ENCODE peak calls at places on chromosome 18, in five cellular contexts. One of them, this sample, is unnamed.

GRCh38 chr18:23406271-23406787 is 46.8 kb upstream of the RIOK3 start:
- DNase-seq in colonic mucosa: no peak
- DNase-seq in neural crest cell: no peak
- DNase-seq in esophagus squamous epithelium: no peak
- DNase-seq in coronary artery: no peak
- DNase-seq in this sample: no peak

GRCh38 chr18:25786778-25787177 is 303.6 kb downstream of the SS18 start:
- DNase-seq in colonic mucosa: no peak
- DNase-seq in neural crest cell: no peak
- DNase-seq in esophagus squamous epithelium: no peak
- DNase-seq in coronary artery: no peak
- DNase-seq in this sample: no peak

GRCh38 chr18:37138456-37138855 is 309.5 kb downstream of the KIAA1328 start:
- DNase-seq in colonic mucosa: no peak
- DNase-seq in neural crest cell: no peak
- DNase-seq in esophagus squamous epithelium: no peak
- DNase-seq in coronary artery: no peak
- DNase-seq in this sample: no peak

GRCh38 chr18:68219867-68220266 is 495.0 kb downstream of the TMX3 start:
- DNase-seq in colonic mucosa: no peak
- DNase-seq in neural crest cell: no peak
- DNase-seq in esophagus squamous epithelium: no peak
- DNase-seq in coronary artery: no peak
- DNase-seq in this sample: no peak

GRCh38 chr18:25832008-25832604 is 258.3 kb downstream of the SS18 start:
- DNase-seq in colonic mucosa: peak
- DNase-seq in neural crest cell: peak
- DNase-seq in esophagus squamous epithelium: no peak
- DNase-seq in coronary artery: no peak
- DNase-seq in this sample: peak

GRCh38 chr18:35005963-35006577 is 35.1 kb upstream of the MAPRE2 start:
- DNase-seq in colonic mucosa: no peak
- DNase-seq in neural crest cell: no peak
- DNase-seq in esophagus squamous epithelium: no peak
- DNase-seq in coronary artery: no peak
- DNase-seq in this sample: peak

GRCh38 chr18:51236225-51236624 is 38.7 kb upstream of the MEX3C start:
- DNase-seq in colonic mucosa: no peak
- DNase-seq in neural crest cell: no peak
- DNase-seq in esophagus squamous epithelium: no peak
- DNase-seq in coronary artery: no peak
- DNase-seq in this sample: no peak

GRCh38 chr18:31424383-31424988 is 23.1 kb upstream of the DSG3 start:
- DNase-seq in colonic mucosa: peak
- DNase-seq in neural crest cell: peak
- DNase-seq in esophagus squamous epithelium: no peak
- DNase-seq in coronary artery: no peak
- DNase-seq in this sample: peak

GRCh38 chr18:70005580-70005979 is 57.9 kb upstream of the CD226 start:
- DNase-seq in colonic mucosa: no peak
- DNase-seq in neural crest cell: no peak
- DNase-seq in esophagus squamous epithelium: no peak
- DNase-seq in coronary artery: no peak
- DNase-seq in this sample: no peak

GRCh38 chr18:48875942-48876511 is 74.7 kb downstream of the SMAD7 start:
- DNase-seq in colonic mucosa: no peak
- DNase-seq in neural crest cell: no peak
- DNase-seq in esophagus squamous epithelium: no peak
- DNase-seq in coronary artery: no peak
- DNase-seq in this sample: no peak

GRCh38 chr18:12589419-12589818 is 68.5 kb downstream of the SPIRE1 start:
- DNase-seq in colonic mucosa: no peak
- DNase-seq in neural crest cell: no peak
- DNase-seq in esophagus squamous epithelium: no peak
- DNase-seq in coronary artery: no peak
- DNase-seq in this sample: no peak

GRCh38 chr18:23072079-23072478 is 63.2 kb upstream of the CABLES1 start:
- DNase-seq in colonic mucosa: no peak
- DNase-seq in neural crest cell: no peak
- DNase-seq in esophagus squamous epithelium: no peak
- DNase-seq in coronary artery: no peak
- DNase-seq in this sample: no peak

DNA sequence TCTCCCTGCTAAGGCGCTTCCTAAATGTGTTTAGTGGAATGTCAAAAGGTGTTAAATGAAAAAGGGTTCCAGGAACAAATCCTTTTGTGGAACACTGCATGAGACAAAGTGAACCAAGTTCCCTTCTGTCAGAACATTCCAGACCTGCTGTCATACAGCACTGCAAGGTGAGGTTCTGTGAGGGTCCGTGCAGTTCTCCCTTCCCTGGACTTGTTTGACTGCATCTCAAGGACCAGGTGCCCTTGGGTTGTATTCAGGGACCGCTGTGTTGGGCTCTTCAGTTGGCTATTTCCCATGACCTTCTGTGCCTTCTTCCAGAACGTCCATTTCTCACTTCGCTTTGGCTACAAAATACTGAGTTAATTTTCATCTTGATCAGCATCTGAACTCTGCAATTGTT is 328.2 kb downstream of the PTPRM start:
- DNase-seq in colonic mucosa: no peak
- DNase-seq in neural crest cell: no peak
- DNase-seq in esophagus squamous epithelium: no peak
- DNase-seq in coronary artery: no peak
- DNase-seq in this sample: no peak
- TF ChIP-seq CTCF in colonic mucosa: no peak
- TF ChIP-seq CTCF in neural crest cell: no peak
- TF ChIP-seq CTCF in esophagus squamous epithelium: no peak
- TF ChIP-seq CTCF in coronary artery: no peak
- TF ChIP-seq CTCF in this sample: no peak

DNA sequence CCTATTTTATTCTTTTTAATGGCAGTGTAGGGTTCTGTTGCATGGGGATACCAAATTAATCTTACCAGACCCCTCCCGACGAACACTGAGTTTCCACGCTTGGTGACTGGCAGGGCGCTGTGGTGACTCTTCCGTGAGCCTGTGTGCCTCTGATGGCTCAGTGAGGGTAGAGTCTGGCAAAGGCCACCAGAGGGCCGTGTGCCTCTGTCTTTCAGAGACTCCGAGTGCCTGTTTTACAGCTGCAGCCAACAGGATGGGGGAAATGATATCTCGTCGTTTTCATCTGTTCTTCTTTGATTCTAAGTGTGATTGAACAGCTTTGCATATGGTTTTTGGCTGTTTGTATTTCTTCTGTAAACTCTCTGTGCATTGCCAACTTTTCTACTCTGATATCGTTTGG is 99.8 kb downstream of the ZNF236 start:
- DNase-seq in colonic mucosa: peak
- DNase-seq in neural crest cell: peak
- DNase-seq in esophagus squamous epithelium: no peak
- DNase-seq in coronary artery: no peak
- DNase-seq in this sample: peak
- TF ChIP-seq CTCF in colonic mucosa: peak
- TF ChIP-seq CTCF in neural crest cell: peak
- TF ChIP-seq CTCF in esophagus squamous epithelium: no peak
- TF ChIP-seq CTCF in coronary artery: no peak
- TF ChIP-seq CTCF in this sample: peak

GRCh38 chr18:27746241-27746640 is 430.7 kb downstream of the CDH2 start:
- DNase-seq in colonic mucosa: no peak
- DNase-seq in neural crest cell: no peak
- DNase-seq in esophagus squamous epithelium: no peak
- DNase-seq in coronary artery: no peak
- DNase-seq in this sample: no peak

GRCh38 chr18:27749189-27749588 is 427.7 kb downstream of the CDH2 start:
- DNase-seq in colonic mucosa: no peak
- DNase-seq in neural crest cell: no peak
- DNase-seq in esophagus squamous epithelium: no peak
- DNase-seq in coronary artery: no peak
- DNase-seq in this sample: no peak

GRCh38 chr18:27752944-27753343 is 424.0 kb downstream of the CDH2 start:
- DNase-seq in colonic mucosa: no peak
- DNase-seq in neural crest cell: no peak
- DNase-seq in esophagus squamous epithelium: no peak
- DNase-seq in coronary artery: no peak
- DNase-seq in this sample: no peak

GRCh38 chr18:27748336-27748735 is 428.6 kb downstream of the CDH2 start:
- DNase-seq in colonic mucosa: no peak
- DNase-seq in neural crest cell: no peak
- DNase-seq in esophagus squamous epithelium: no peak
- DNase-seq in coronary artery: no peak
- DNase-seq in this sample: no peak

DNA sequence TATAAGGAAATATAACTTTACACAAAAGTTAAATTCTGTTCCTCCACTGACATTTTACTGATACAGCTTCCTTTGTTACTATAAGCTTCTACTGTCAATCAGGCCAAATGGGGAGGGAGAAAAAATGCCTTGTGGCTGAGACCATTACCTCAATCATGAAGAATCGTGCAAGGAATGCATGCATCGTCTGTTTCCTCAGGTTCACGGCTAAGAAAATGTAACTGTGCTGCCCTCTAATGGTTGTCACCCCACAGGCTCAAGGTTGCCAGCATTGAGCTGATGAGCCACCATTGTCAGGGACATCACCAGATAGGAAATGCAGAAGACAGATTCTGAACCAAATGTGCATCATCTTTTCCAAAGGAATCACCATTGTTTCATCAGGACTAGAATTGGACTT is 426.9 kb downstream of the CDH2 start:
- DNase-seq in colonic mucosa: peak
- DNase-seq in neural crest cell: peak
- DNase-seq in esophagus squamous epithelium: no peak
- DNase-seq in coronary artery: no peak
- DNase-seq in this sample: peak
- TF ChIP-seq CTCF in colonic mucosa: no peak
- TF ChIP-seq CTCF in neural crest cell: peak
- TF ChIP-seq CTCF in esophagus squamous epithelium: no peak
- TF ChIP-seq CTCF in coronary artery: no peak
- TF ChIP-seq CTCF in this sample: peak

GRCh38 chr18:73645175-73645715 is 502.4 kb downstream of the FBXO15 start:
- DNase-seq in colonic mucosa: no peak
- DNase-seq in neural crest cell: no peak
- DNase-seq in esophagus squamous epithelium: no peak
- DNase-seq in coronary artery: no peak
- DNase-seq in this sample: no peak

GRCh38 chr18:73638709-73639108 is 508.9 kb downstream of the FBXO15 start:
- DNase-seq in colonic mucosa: no peak
- DNase-seq in neural crest cell: no peak
- DNase-seq in esophagus squamous epithelium: no peak
- DNase-seq in coronary artery: no peak
- DNase-seq in this sample: no peak

GRCh38 chr18:73636355-73636754 is 511.3 kb downstream of the FBXO15 start:
- DNase-seq in colonic mucosa: no peak
- DNase-seq in neural crest cell: no peak
- DNase-seq in esophagus squamous epithelium: no peak
- DNase-seq in coronary artery: no peak
- DNase-seq in this sample: no peak

GRCh38 chr18:73639788-73640187 is 507.8 kb downstream of the FBXO15 start:
- DNase-seq in colonic mucosa: no peak
- DNase-seq in neural crest cell: no peak
- DNase-seq in esophagus squamous epithelium: no peak
- DNase-seq in coronary artery: no peak
- DNase-seq in this sample: no peak
- TF ChIP-seq CTCF in colonic mucosa: no peak
- TF ChIP-seq CTCF in neural crest cell: no peak
- TF ChIP-seq CTCF in esophagus squamous epithelium: no peak
- TF ChIP-seq CTCF in coronary artery: no peak
- TF ChIP-seq CTCF in this sample: no peak

DNA sequence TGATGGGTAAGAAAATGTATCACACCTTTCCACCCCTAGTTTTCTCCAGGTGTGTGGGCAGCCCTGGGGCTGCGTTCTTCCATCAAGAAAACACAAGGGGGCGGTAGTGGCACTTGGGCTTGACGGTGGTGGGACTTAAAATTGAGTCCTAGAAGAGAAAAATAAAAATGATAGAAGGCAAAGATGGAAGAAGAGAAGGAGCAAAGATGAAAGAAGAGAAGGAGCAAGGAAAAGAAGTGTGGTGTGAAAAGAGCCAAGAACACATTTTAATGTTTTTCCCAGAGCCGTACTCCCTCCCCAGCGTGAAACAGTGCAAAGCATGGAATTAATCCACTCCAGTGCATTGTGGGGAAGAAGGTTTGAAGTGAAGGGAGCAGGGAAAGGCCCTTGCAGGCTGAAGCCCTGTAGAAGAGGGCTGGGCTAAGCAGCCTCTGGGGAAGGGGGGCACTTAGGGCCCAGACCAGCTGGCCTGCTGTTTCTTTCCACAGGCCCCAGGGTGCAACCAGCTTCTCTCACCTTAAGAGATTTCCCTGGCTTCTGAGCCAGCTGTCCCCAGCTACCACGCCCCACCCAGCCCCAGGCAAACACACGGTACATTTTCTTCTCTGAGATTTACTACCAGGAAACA is 256.8 kb downstream of the RNF152 start:
- DNase-seq in colonic mucosa: peak
- DNase-seq in neural crest cell: peak
- DNase-seq in esophagus squamous epithelium: no peak
- DNase-seq in coronary artery: peak
- DNase-seq in this sample: peak
- TF ChIP-seq CTCF in colonic mucosa: peak
- TF ChIP-seq CTCF in neural crest cell: peak
- TF ChIP-seq CTCF in esophagus squamous epithelium: no peak
- TF ChIP-seq CTCF in coronary artery: peak
- TF ChIP-seq CTCF in this sample: peak

GRCh38 chr18:39191931-39192330 is 1626.3 kb upstream of the CELF4 start:
- DNase-seq in colonic mucosa: no peak
- DNase-seq in neural crest cell: no peak
- DNase-seq in esophagus squamous epithelium: no peak
- DNase-seq in coronary artery: no peak
- DNase-seq in this sample: no peak
- TF ChIP-seq CTCF in colonic mucosa: no peak
- TF ChIP-seq CTCF in neural crest cell: no peak
- TF ChIP-seq CTCF in esophagus squamous epithelium: no peak
- TF ChIP-seq CTCF in coronary artery: no peak
- TF ChIP-seq CTCF in this sample: no peak

DNA sequence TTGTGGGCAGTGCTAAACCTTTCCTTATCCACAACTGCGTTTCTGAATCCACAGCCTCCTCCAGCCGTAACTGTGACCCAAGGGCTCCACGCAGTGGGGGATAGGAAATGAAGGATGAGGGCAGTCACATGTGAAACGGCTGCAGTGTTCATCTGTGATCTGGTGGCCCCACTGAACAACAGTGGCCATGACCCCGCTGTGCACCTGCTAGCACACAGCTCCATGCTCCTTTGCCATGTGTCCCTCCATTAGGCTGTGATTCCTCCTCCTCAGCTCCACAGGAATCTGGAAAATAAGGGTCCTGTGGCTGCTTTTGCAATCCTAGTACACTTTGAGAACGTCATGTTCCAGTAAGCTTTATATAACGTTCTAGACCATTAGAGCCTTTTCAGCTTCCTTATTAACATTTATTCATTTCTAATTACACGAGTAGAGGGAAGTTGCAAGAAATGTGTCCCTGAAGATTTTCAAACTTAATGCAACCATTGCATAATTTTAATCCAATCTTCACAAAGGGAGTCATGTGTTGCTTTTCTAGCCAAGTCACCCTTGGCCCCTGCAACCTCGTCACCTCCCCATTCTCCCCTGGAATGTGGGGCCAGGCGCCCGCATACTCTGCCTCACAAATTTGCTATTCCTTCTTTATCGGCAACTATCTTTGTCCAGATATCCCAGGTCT is 7.1 kb upstream of the NAPG start:
- DNase-seq in colonic mucosa: peak
- DNase-seq in neural crest cell: peak
- DNase-seq in esophagus squamous epithelium: no peak
- DNase-seq in coronary artery: no peak
- DNase-seq in this sample: no peak
- TF ChIP-seq CTCF in colonic mucosa: no peak
- TF ChIP-seq CTCF in neural crest cell: peak
- TF ChIP-seq CTCF in esophagus squamous epithelium: no peak
- TF ChIP-seq CTCF in coronary artery: no peak
- TF ChIP-seq CTCF in this sample: no peak

This sample was measured in GM13976.